ENCODE peak calls at places on chromosomes 6 and 20, in eight cellular contexts. S is HTR-8/SVneo; T is hypothalamus; N is stimulated activated CD8-positive, alpha-beta memory T cell treated with anti-CD3 and anti-CD28 coated beads, Interleukin-4, amount 100 ng/mL, for 48 hours; U is HepG2; J is left cardiac atrium; W is stimulated activated CD4-positive, alpha-beta T cell treated with anti-CD3 and anti-CD28 coated beads, Interleukin-12 subunit alpha, Interleukin-12 subunit beta, amount 100 ng/mL, for 48 hours; V is activated T-helper 1 cell treated with Interleukin-2 at 50 U/mL for 16 hours. Y is an unnamed sample.

GRCh38 chr6:66964216-66964615 is 1257.2 kb upstream of the EYS start:
- DNase-seq in S (no peak), T (no peak), N (no peak), U (no peak), J (no peak), W (no peak), V (no peak), Y (no peak)

GRCh38 chr20:1283522-1284210 is 17.6 kb downstream of the SNPH start:
- DNase-seq in S (no peak), T (no peak), N (no peak), U (no peak), J (no peak), W (no peak), V (no peak), Y (no peak)

GRCh38 chr6:11632231-11632630 is 94.7 kb downstream of the TMEM170B start:
- DNase-seq in S (no peak), T (no peak), N (no peak), U (no peak), J (peak; percentile 54), W (no peak), V (no peak), Y (no peak)

GRCh38 chr6:17585766-17586502 is 14.2 kb upstream of the FAM8A1 start:
- DNase-seq in S (no peak), T (no peak), N (no peak), U (peak; percentile 59), J (no peak), W (no peak), V (no peak), Y (no peak)

GRCh38 chr6:41548098-41548840 is 2.1 kb downstream of the FOXP4 start:
- DNase-seq in S (no peak), T (no peak), N (peak; percentile 76), U (no peak), J (no peak), W (no peak), V (no peak), Y (no peak)

GRCh38 chr6:161802231-161802630 is 528.4 kb upstream of the AGPAT4 start:
- DNase-seq in S (no peak), T (no peak), N (no peak), U (no peak), J (no peak), W (no peak), V (no peak), Y (no peak)

GRCh38 chr20:25532015-25532751 is 53.1 kb downstream of the NINL start:
- DNase-seq in S (no peak), T (peak; percentile 27), N (no peak), U (peak; percentile 41), J (no peak), W (no peak), V (no peak), Y (no peak)

GRCh38 chr6:88871498-88871897 is 91.9 kb downstream of the RNGTT start:
- DNase-seq in S (no peak), T (no peak), N (no peak), U (no peak), J (no peak), W (no peak), V (no peak), Y (no peak)

GRCh38 chr6:41209976-41210375 is 9.0 kb upstream of the TREML2 start:
- DNase-seq in S (no peak), T (no peak), N (no peak), U (no peak), J (no peak), W (no peak), V (no peak), Y (no peak)

GRCh38 chr6:161333410-161333809 is 59.5 kb upstream of the AGPAT4 start:
- DNase-seq in S (no peak), T (no peak), N (no peak), U (no peak), J (no peak), W (no peak), V (no peak), Y (no peak)

GRCh38 chr20:32050851-32051556 is 1.0 kb upstream of the HCK start:
- DNase-seq in S (no peak), T (peak; percentile 10), N (no peak), U (no peak), J (peak; percentile 55), W (no peak), V (no peak), Y (no peak)

GRCh38 chr20:37630161-37630560 is 63.7 kb upstream of the CTNNBL1 start:
- DNase-seq in S (no peak), T (no peak), N (no peak), U (no peak), J (no peak), W (no peak), V (no peak), Y (no peak)

GRCh38 chr20:10670521-10671220 is 3.1 kb downstream of the JAG1 start:
- DNase-seq in S (no peak), T (no peak), N (no peak), U (peak; percentile 47), J (no peak), W (no peak), V (no peak), Y (no peak)

GRCh38 chr6:145749632-145750031 is 14.3 kb upstream of the EPM2A start:
- DNase-seq in S (peak; percentile 10), T (no peak), N (no peak), U (peak; percentile 44), J (no peak), W (no peak), V (no peak), Y (no peak)

GRCh38 chr6:5996701-5997419 is 9.9 kb downstream of the NRN1 start:
- DNase-seq in S (peak; percentile 48), T (no peak), N (no peak), U (no peak), J (no peak), W (no peak), V (no peak), Y (no peak)

GRCh38 chr6:4426916-4427315 is 291.5 kb upstream of the ECI2 start:
- DNase-seq in S (no peak), T (no peak), N (no peak), U (no peak), J (no peak), W (no peak), V (no peak), Y (no peak)

GRCh38 chr20:33408716-33409654 is 7.7 kb upstream of the CDK5RAP1 start:
- DNase-seq in S (no peak), T (no peak), N (no peak), U (no peak), J (no peak), W (no peak), V (no peak), Y (no peak)

GRCh38 chr6:41638002-41638800 is at the start of gene MDFI:
- DNase-seq in S (peak; percentile 33), T (no peak), N (no peak), U (no peak), J (no peak), W (no peak), V (no peak), Y (no peak)

GRCh38 chr6:34005845-34006644 is 139.8 kb downstream of the GRM4 start:
- DNase-seq in S (no peak), T (no peak), N (no peak), U (no peak), J (no peak), W (no peak), V (no peak), Y (no peak)

GRCh38 chr6:99547526-99547925 is 20.9 kb downstream of the CCNC start:
- DNase-seq in S (no peak), T (no peak), N (no peak), U (no peak), J (no peak), W (no peak), V (no peak), Y (no peak)

GRCh38 chr20:13644010-13644409 is 5.3 kb upstream of the TASP1 start:
- DNase-seq in S (no peak), T (no peak), N (no peak), U (no peak), J (no peak), W (no peak), V (no peak), Y (no peak)

GRCh38 chr6:98137391-98137790 is 697.0 kb upstream of the POU3F2 start:
- DNase-seq in S (no peak), T (no peak), N (no peak), U (no peak), J (no peak), W (no peak), V (no peak), Y (no peak)

GRCh38 chr6:53322188-53323029 is 26.3 kb downstream of the ELOVL5 start:
- DNase-seq in S (no peak), T (no peak), N (no peak), U (no peak), J (no peak), W (no peak), V (no peak), Y (no peak)

GRCh38 chr6:138517635-138518034 is 18.3 kb upstream of the NHSL1 start:
- DNase-seq in S (peak; percentile 48), T (no peak), N (peak; percentile 66), U (peak; percentile 78), J (no peak), W (peak; percentile 34), V (peak; percentile 14), Y (no peak)

GRCh38 chr20:46324960-46325703 is 16.8 kb upstream of the CDH22 start:
- DNase-seq in S (peak; percentile 70), T (no peak), N (no peak), U (peak; percentile 69), J (no peak), W (no peak), V (no peak), Y (peak; percentile 38)

GRCh38 chr6:85537055-85537494 is 56.6 kb downstream of the SNX14 start:
- DNase-seq in S (no peak), T (no peak), N (no peak), U (no peak), J (no peak), W (no peak), V (no peak), Y (no peak)

GRCh38 chr6:28944412-28945006 is 20.7 kb upstream of the TRIM27 start:
- DNase-seq in S (no peak), T (no peak), N (peak; percentile 86), U (peak; percentile 78), J (peak; percentile 51), W (peak; percentile 69), V (peak; percentile 34), Y (peak; percentile 74)

GRCh38 chr6:56671651-56672461 is 29.2 kb upstream of the DST start:
- DNase-seq in S (no peak), T (peak; percentile 45), N (no peak), U (no peak), J (peak; percentile 28), W (no peak), V (no peak), Y (peak; percentile 57)

GRCh38 chr6:14305629-14306028 is 188.1 kb downstream of the CD83 start:
- DNase-seq in S (no peak), T (no peak), N (no peak), U (no peak), J (no peak), W (no peak), V (no peak), Y (no peak)

GRCh38 chr6:79538481-79538971 is 1.3 kb upstream of the LCA5 start:
- DNase-seq in S (no peak), T (no peak), N (no peak), U (no peak), J (no peak), W (no peak), V (no peak), Y (no peak)

GRCh38 chr6:61886608-61887259 is 399.3 kb downstream of the KHDRBS2 start:
- DNase-seq in S (no peak), T (no peak), N (no peak), U (peak; percentile 17), J (no peak), W (no peak), V (no peak), Y (no peak)

GRCh38 chr6:58290177-58290576 is 972.7 kb downstream of the PRIM2 start:
- DNase-seq in S (peak; percentile 3), T (no peak), N (no peak), U (no peak), J (no peak), W (no peak), V (no peak), Y (no peak)